ENCODE peak calls at places on chromosomes 2 and 18, in ten cellular contexts. E, C, Y, A, U, J, X, V, O and H are unnamed samples.

GRCh38 chr2:41791523-41791922 is 256.3 kb upstream of the PKDCC start:
- DNase-seq in Y (no peak), J (no peak), A (no peak), C (no peak), E (peak), O (peak), U (no peak), X (no peak), V (no peak), H (no peak)

GRCh38 chr2:29066989-29067605 is 7.2 kb downstream of the PCARE start:
- DNase-seq in E (peak), X (no peak), C (no peak), Y (no peak), U (no peak), O (no peak), J (no peak), A (no peak), V (no peak), H (no peak)

GRCh38 chr2:179768765-179769164 is 92.6 kb downstream of the ZNF385B start:
- DNase-seq in U (no peak), E (no peak), O (no peak), V (no peak), J (no peak), X (no peak), A (no peak), C (no peak), Y (no peak), H (no peak)

GRCh38 chr2:212156114-212156513 is 382.5 kb downstream of the ERBB4 start:
- DNase-seq in Y (no peak), A (no peak), V (no peak), O (no peak), J (no peak), C (no peak), U (no peak), E (no peak), X (no peak), H (no peak)

GRCh38 chr2:37414470-37414949 is 70.1 kb downstream of the QPCT start:
- DNase-seq in X (peak), Y (no peak), V (no peak), E (peak), O (no peak), A (no peak), J (peak), C (no peak), U (peak), H (peak)

GRCh38 chr18:58761241-58761969 is 90.1 kb downstream of the MALT1 start:
- DNase-seq in X (peak), E (no peak), J (no peak), C (no peak), U (no peak), V (no peak), Y (no peak), O (no peak), A (no peak), H (no peak)

GRCh38 chr2:30422437-30422805 is 24.6 kb upstream of the LCLAT1 start:
- DNase-seq in C (peak), Y (no peak), O (no peak), V (no peak), X (no peak), U (no peak), A (peak), J (peak), E (peak), H (no peak)

GRCh38 chr2:175187378-175187777 is 5.9 kb upstream of the ATP5MC3 start:
- DNase-seq in A (no peak), C (no peak), V (no peak), J (peak), U (no peak), O (no peak), E (peak), Y (no peak), X (no peak), H (no peak)

GRCh38 chr2:238100821-238101771 is 956 bp downstream of the ESPNL start:
- DNase-seq in Y (no peak), V (no peak), C (no peak), A (no peak), X (no peak), J (no peak), U (no peak), E (no peak), O (no peak), H (no peak)

GRCh38 chr2:131520526-131520925 is 7.2 kb upstream of the CCDC74A start:
- DNase-seq in A (no peak), O (no peak), J (no peak), X (peak), E (no peak), V (no peak), Y (no peak), C (no peak), U (no peak), H (no peak)

GRCh38 chr2:228649447-228649846 is 468.0 kb upstream of the SPHKAP start:
- DNase-seq in A (no peak), J (no peak), V (no peak), X (no peak), O (no peak), C (no peak), E (no peak), U (no peak), Y (no peak), H (no peak)

GRCh38 chr2:63975437-63976124 is 43.6 kb downstream of the VPS54 start:
- DNase-seq in V (no peak), J (peak), X (no peak), A (no peak), O (no peak), Y (no peak), C (no peak), U (no peak), E (peak), H (no peak)

GRCh38 chr18:46324556-46324955 is 220.4 kb downstream of the HAUS1 start:
- DNase-seq in A (no peak), U (no peak), V (no peak), C (no peak), X (peak), O (no peak), Y (no peak), E (peak), J (peak), H (peak)

GRCh38 chr2:3279236-3279960 is 98.2 kb downstream of the EIPR1 start:
- DNase-seq in V (no peak), C (no peak), J (no peak), O (no peak), Y (no peak), A (peak), E (no peak), U (no peak), X (no peak), H (no peak)